ENCODE peak calls at places on chromosomes 13 and 19, in five cellular contexts. One of them, this sample, is unnamed.

GRCh38 chr19:23285948-23286347 is 35.8 kb upstream of the ZNF724 start:
- DNase-seq in heart right ventricle: no peak
- DNase-seq in NCI-H2107: no peak
- DNase-seq in iPS DF 19.7: no peak
- DNase-seq in thoracic aorta: no peak
- DNase-seq in this sample: no peak

GRCh38 chr13:106038752-106039151 is 496.7 kb downstream of the EFNB2 start:
- DNase-seq in heart right ventricle: no peak
- DNase-seq in NCI-H2107: no peak
- DNase-seq in iPS DF 19.7: no peak
- DNase-seq in thoracic aorta: no peak
- DNase-seq in this sample: no peak

GRCh38 chr13:38602261-38602660 is 84.6 kb upstream of the FREM2 start:
- DNase-seq in heart right ventricle: no peak
- DNase-seq in NCI-H2107: no peak
- DNase-seq in iPS DF 19.7: no peak
- DNase-seq in thoracic aorta: no peak
- DNase-seq in this sample: no peak

GRCh38 chr19:42352216-42352892 is 26.9 kb downstream of the MEGF8 start:
- DNase-seq in heart right ventricle: no peak
- DNase-seq in NCI-H2107: peak
- DNase-seq in iPS DF 19.7: no peak
- DNase-seq in thoracic aorta: no peak
- DNase-seq in this sample: no peak

GRCh38 chr13:36834299-36834698 is 15.3 kb downstream of the RFXAP start:
- DNase-seq in heart right ventricle: no peak
- DNase-seq in NCI-H2107: no peak
- DNase-seq in iPS DF 19.7: no peak
- DNase-seq in thoracic aorta: no peak
- DNase-seq in this sample: no peak

GRCh38 chr13:74136089-74136658 is 2.0 kb upstream of the KLF12 start:
- DNase-seq in heart right ventricle: peak
- DNase-seq in NCI-H2107: no peak
- DNase-seq in iPS DF 19.7: no peak
- DNase-seq in thoracic aorta: no peak
- DNase-seq in this sample: no peak

GRCh38 chr19:44722131-44723121 is 23.5 kb downstream of the CEACAM16 start:
- DNase-seq in heart right ventricle: no peak
- DNase-seq in NCI-H2107: no peak
- DNase-seq in iPS DF 19.7: no peak
- DNase-seq in thoracic aorta: no peak
- DNase-seq in this sample: no peak

GRCh38 chr19:3818479-3818878 is 32.3 kb upstream of the MATK start:
- DNase-seq in heart right ventricle: no peak
- DNase-seq in NCI-H2107: no peak
- DNase-seq in iPS DF 19.7: no peak
- DNase-seq in thoracic aorta: no peak
- DNase-seq in this sample: no peak

GRCh38 chr19:49795615-49796014 is 17.5 kb downstream of the FUZ start:
- DNase-seq in heart right ventricle: no peak
- DNase-seq in NCI-H2107: no peak
- DNase-seq in iPS DF 19.7: no peak
- DNase-seq in thoracic aorta: no peak
- DNase-seq in this sample: no peak

GRCh38 chr13:113749956-113750355 is 9.1 kb upstream of the TMEM255B start:
- DNase-seq in heart right ventricle: no peak
- DNase-seq in NCI-H2107: no peak
- DNase-seq in iPS DF 19.7: no peak
- DNase-seq in thoracic aorta: no peak
- DNase-seq in this sample: no peak

GRCh38 chr13:46556380-46556779 is 3.4 kb downstream of the LRCH1 start:
- DNase-seq in heart right ventricle: no peak
- DNase-seq in NCI-H2107: no peak
- DNase-seq in iPS DF 19.7: no peak
- DNase-seq in thoracic aorta: no peak
- DNase-seq in this sample: no peak

GRCh38 chr19:15538774-15539173 is 30.4 kb downstream of the CYP4F22 start:
- DNase-seq in heart right ventricle: no peak
- DNase-seq in NCI-H2107: no peak
- DNase-seq in iPS DF 19.7: no peak
- DNase-seq in thoracic aorta: no peak
- DNase-seq in this sample: no peak

GRCh38 chr13:99572921-99573320 is 71.6 kb downstream of the TM9SF2 start:
- DNase-seq in heart right ventricle: no peak
- DNase-seq in NCI-H2107: no peak
- DNase-seq in iPS DF 19.7: no peak
- DNase-seq in thoracic aorta: no peak
- DNase-seq in this sample: no peak

GRCh38 chr19:3046621-3047306 is 15.5 kb downstream of the TLE5 start:
- DNase-seq in heart right ventricle: peak
- DNase-seq in NCI-H2107: peak
- DNase-seq in iPS DF 19.7: no peak
- DNase-seq in thoracic aorta: no peak
- DNase-seq in this sample: no peak

GRCh38 chr13:99871249-99871898 is 100.2 kb downstream of the ZIC5 start:
- DNase-seq in heart right ventricle: no peak
- DNase-seq in NCI-H2107: no peak
- DNase-seq in iPS DF 19.7: no peak
- DNase-seq in thoracic aorta: no peak
- DNase-seq in this sample: no peak

GRCh38 chr19:57648336-57649003 is 15.5 kb downstream of the ZNF211 start:
- DNase-seq in heart right ventricle: no peak
- DNase-seq in NCI-H2107: no peak
- DNase-seq in iPS DF 19.7: no peak
- DNase-seq in thoracic aorta: no peak
- DNase-seq in this sample: no peak

GRCh38 chr13:41311607-41312500 is 787 bp downstream of the NAA16 start:
- DNase-seq in heart right ventricle: peak
- DNase-seq in NCI-H2107: no peak
- DNase-seq in iPS DF 19.7: no peak
- DNase-seq in thoracic aorta: peak
- DNase-seq in this sample: peak

GRCh38 chr13:106523566-106523965 is 11.9 kb downstream of the EFNB2 start:
- DNase-seq in heart right ventricle: no peak
- DNase-seq in NCI-H2107: no peak
- DNase-seq in iPS DF 19.7: no peak
- DNase-seq in thoracic aorta: no peak
- DNase-seq in this sample: no peak

GRCh38 chr13:113374511-113375175 is 10.7 kb upstream of the GRTP1 start:
- DNase-seq in heart right ventricle: no peak
- DNase-seq in NCI-H2107: no peak
- DNase-seq in iPS DF 19.7: no peak
- DNase-seq in thoracic aorta: no peak
- DNase-seq in this sample: no peak

GRCh38 chr13:41345921-41346589 is 35.0 kb downstream of the NAA16 start:
- DNase-seq in heart right ventricle: no peak
- DNase-seq in NCI-H2107: no peak
- DNase-seq in iPS DF 19.7: no peak
- DNase-seq in thoracic aorta: no peak
- DNase-seq in this sample: no peak

GRCh38 chr19:4972509-4973230 is 3.8 kb downstream of the KDM4B start:
- DNase-seq in heart right ventricle: no peak
- DNase-seq in NCI-H2107: no peak
- DNase-seq in iPS DF 19.7: no peak
- DNase-seq in thoracic aorta: no peak
- DNase-seq in this sample: no peak

GRCh38 chr19:48351341-48351752 is 12.4 kb downstream of the TMEM143 start:
- DNase-seq in heart right ventricle: peak
- DNase-seq in NCI-H2107: no peak
- DNase-seq in iPS DF 19.7: no peak
- DNase-seq in thoracic aorta: no peak
- DNase-seq in this sample: peak

GRCh38 chr19:6211632-6212402 is 68.0 kb downstream of the MLLT1 start:
- DNase-seq in heart right ventricle: no peak
- DNase-seq in NCI-H2107: no peak
- DNase-seq in iPS DF 19.7: no peak
- DNase-seq in thoracic aorta: no peak
- DNase-seq in this sample: no peak

GRCh38 chr13:27295660-27296059 is 25.0 kb downstream of the RASL11A start:
- DNase-seq in heart right ventricle: no peak
- DNase-seq in NCI-H2107: no peak
- DNase-seq in iPS DF 19.7: no peak
- DNase-seq in thoracic aorta: no peak
- DNase-seq in this sample: no peak

GRCh38 chr13:60227168-60227567 is 63.4 kb upstream of the DIAPH3 start:
- DNase-seq in heart right ventricle: no peak
- DNase-seq in NCI-H2107: no peak
- DNase-seq in iPS DF 19.7: no peak
- DNase-seq in thoracic aorta: no peak
- DNase-seq in this sample: no peak

GRCh38 chr19:37981785-37982475 is 74.9 kb downstream of the SIPA1L3 start:
- DNase-seq in heart right ventricle: no peak
- DNase-seq in NCI-H2107: no peak
- DNase-seq in iPS DF 19.7: no peak
- DNase-seq in thoracic aorta: no peak
- DNase-seq in this sample: no peak

GRCh38 chr19:8209111-8209964 is at the start of gene CERS4:
- DNase-seq in heart right ventricle: no peak
- DNase-seq in NCI-H2107: peak
- DNase-seq in iPS DF 19.7: no peak
- DNase-seq in thoracic aorta: no peak
- DNase-seq in this sample: peak

GRCh38 chr13:75760182-75760981 is 124.3 kb downstream of the LMO7 start:
- DNase-seq in heart right ventricle: no peak
- DNase-seq in NCI-H2107: peak
- DNase-seq in iPS DF 19.7: no peak
- DNase-seq in thoracic aorta: no peak
- DNase-seq in this sample: peak

GRCh38 chr13:94959616-94960015 is 247.3 kb upstream of the SOX21 start:
- DNase-seq in heart right ventricle: no peak
- DNase-seq in NCI-H2107: no peak
- DNase-seq in iPS DF 19.7: no peak
- DNase-seq in thoracic aorta: no peak
- DNase-seq in this sample: no peak

GRCh38 chr19:3175761-3176714 is 2.5 kb upstream of the S1PR4 start:
- DNase-seq in heart right ventricle: no peak
- DNase-seq in NCI-H2107: no peak
- DNase-seq in iPS DF 19.7: no peak
- DNase-seq in thoracic aorta: no peak
- DNase-seq in this sample: peak

GRCh38 chr13:35481777-35482176 is 5.3 kb upstream of the MAB21L1 start:
- DNase-seq in heart right ventricle: no peak
- DNase-seq in NCI-H2107: no peak
- DNase-seq in iPS DF 19.7: no peak
- DNase-seq in thoracic aorta: no peak
- DNase-seq in this sample: no peak

GRCh38 chr13:40539954-40540706 is 126.3 kb downstream of the FOXO1 start:
- DNase-seq in heart right ventricle: no peak
- DNase-seq in NCI-H2107: no peak
- DNase-seq in iPS DF 19.7: peak
- DNase-seq in thoracic aorta: no peak
- DNase-seq in this sample: no peak

GRCh38 chr19:2255982-2256685 is at the start of gene JSRP1:
- DNase-seq in heart right ventricle: no peak
- DNase-seq in NCI-H2107: no peak
- DNase-seq in iPS DF 19.7: no peak
- DNase-seq in thoracic aorta: no peak
- DNase-seq in this sample: no peak

GRCh38 chr13:47146136-47146535 is 249.3 kb upstream of the HTR2A start:
- DNase-seq in heart right ventricle: no peak
- DNase-seq in NCI-H2107: no peak
- DNase-seq in iPS DF 19.7: no peak
- DNase-seq in thoracic aorta: no peak
- DNase-seq in this sample: no peak

GRCh38 chr13:105598551-105598950 is 936.9 kb downstream of the EFNB2 start:
- DNase-seq in heart right ventricle: no peak
- DNase-seq in NCI-H2107: no peak
- DNase-seq in iPS DF 19.7: no peak
- DNase-seq in thoracic aorta: no peak
- DNase-seq in this sample: no peak

GRCh38 chr13:75505327-75505726 is 23.4 kb upstream of the TBC1D4 start:
- DNase-seq in heart right ventricle: no peak
- DNase-seq in NCI-H2107: no peak
- DNase-seq in iPS DF 19.7: no peak
- DNase-seq in thoracic aorta: no peak
- DNase-seq in this sample: no peak

GRCh38 chr13:90272356-90272755 is 1075.1 kb upstream of the MIR17HG start:
- DNase-seq in heart right ventricle: no peak
- DNase-seq in NCI-H2107: no peak
- DNase-seq in iPS DF 19.7: no peak
- DNase-seq in thoracic aorta: no peak
- DNase-seq in this sample: no peak

GRCh38 chr13:72565893-72566292 is 161.5 kb downstream of the MZT1 start:
- DNase-seq in heart right ventricle: no peak
- DNase-seq in NCI-H2107: no peak
- DNase-seq in iPS DF 19.7: no peak
- DNase-seq in thoracic aorta: no peak
- DNase-seq in this sample: no peak

GRCh38 chr13:105445793-105446192 is 1089.7 kb downstream of the EFNB2 start:
- DNase-seq in heart right ventricle: no peak
- DNase-seq in NCI-H2107: no peak
- DNase-seq in iPS DF 19.7: no peak
- DNase-seq in thoracic aorta: no peak
- DNase-seq in this sample: no peak

This sample was measured in lung.